ENCODE peak calls at places on chromosome 11, in six cellular contexts. F, Q, N, C, H and Y are unnamed samples.
A peak's percentile ranks its signal among the peaks of the same experiment; 100 is the strongest.

GRCh38 chr11:132878111-132878510 is 654.2 kb downstream of the OPCML start:
- DNase-seq in H (no peak), C (no peak), F (no peak), N (no peak), Q (no peak), Y (no peak)

GRCh38 chr11:65224939-65225283 is 36.9 kb upstream of the POLA2 start:
- DNase-seq in H (no peak), N (no peak), F (no peak), C (no peak), Q (no peak), Y (no peak)

GRCh38 chr11:27214713-27215112 is 148.3 kb downstream of the CCDC34 start:
- DNase-seq in Q (no peak), N (no peak), H (no peak), F (no peak), C (no peak), Y (no peak)

GRCh38 chr11:121023848-121024751 is at the start of gene TBCEL:
- DNase-seq in Q (peak; percentile 96), C (peak; percentile 96), N (peak; percentile 77), F (peak; percentile 96), H (peak; percentile 73), Y (peak; percentile 97)

GRCh38 chr11:12110714-12111481 is 508 bp downstream of the MICAL2 start:
- DNase-seq in F (peak; percentile 87), Q (peak; percentile 21), C (no peak), N (no peak), H (no peak), Y (peak; percentile 82)

GRCh38 chr11:92057849-92058442 is 166.7 kb upstream of the FAT3 start:
- DNase-seq in N (no peak), Q (no peak), F (no peak), H (no peak), C (no peak), Y (no peak)

GRCh38 chr11:45145421-45146071 is 893 bp upstream of the PRDM11 start:
- DNase-seq in Q (peak; percentile 38), H (no peak), C (peak; percentile 80), N (no peak), F (peak; percentile 55), Y (peak; percentile 82)

GRCh38 chr11:120558754-120559431 is 47.3 kb downstream of the GRIK4 start:
- DNase-seq in C (peak; percentile 18), F (no peak), H (no peak), Q (no peak), N (no peak), Y (peak; percentile 15)

GRCh38 chr11:91248199-91248807 is 976.3 kb upstream of the FAT3 start:
- DNase-seq in C (no peak), F (peak; percentile 40), N (no peak), Q (peak; percentile 35), H (no peak), Y (no peak)

GRCh38 chr11:90874971-90875370 is 652.1 kb upstream of the CHORDC1 start:
- DNase-seq in H (no peak), N (no peak), C (no peak), F (no peak), Q (no peak), Y (no peak)

GRCh38 chr11:123407996-123408597 is 22.0 kb upstream of the GRAMD1B start:
- DNase-seq in N (no peak), F (no peak), H (no peak), C (no peak), Q (no peak), Y (no peak)

GRCh38 chr11:109804911-109805310 is 288.3 kb upstream of the ZC3H12C start:
- DNase-seq in H (no peak), C (no peak), Q (no peak), F (no peak), N (no peak), Y (no peak)

GRCh38 chr11:117559698-117560097 is 232.0 kb downstream of the CEP164 start:
- DNase-seq in N (no peak), Q (no peak), F (no peak), H (no peak), C (peak; percentile 34), Y (no peak)

GRCh38 chr11:39011822-39012221 is 2413.8 kb upstream of the RAG2 start:
- DNase-seq in N (no peak), F (no peak), Q (no peak), H (no peak), C (no peak), Y (no peak)

GRCh38 chr11:2296913-2297622 is 4.7 kb downstream of the C11orf21 start:
- DNase-seq in C (peak; percentile 76), F (no peak), H (no peak), N (no peak), Q (peak; percentile 2), Y (peak; percentile 72)

GRCh38 chr11:76713499-76713898 is 43.0 kb upstream of the LRRC32 start:
- DNase-seq in H (no peak), Q (no peak), F (no peak), C (no peak), N (no peak), Y (peak; percentile 24)

GRCh38 chr11:123859731-123860130 is 25.7 kb downstream of the TMEM225 start:
- DNase-seq in N (no peak), Q (no peak), H (no peak), F (no peak), C (no peak), Y (no peak)

GRCh38 chr11:2461253-2462091 is 16.7 kb downstream of the KCNQ1 start:
- DNase-seq in C (peak; percentile 63), F (no peak), H (no peak), N (no peak), Q (no peak), Y (peak; percentile 53)

GRCh38 chr11:17406818-17407149 is 18.3 kb upstream of the KCNJ11 start:
- DNase-seq in Q (no peak), F (no peak), H (no peak), N (no peak), C (peak; percentile 76), Y (peak; percentile 59)

GRCh38 chr11:204587-205109 is 2.6 kb downstream of the BET1L start:
- DNase-seq in H (no peak), F (no peak), Q (no peak), N (no peak), C (peak; percentile 37), Y (peak; percentile 69)

GRCh38 chr11:131674051-131674755 is 303.8 kb downstream of the NTM start:
- DNase-seq in Q (peak; percentile 81), F (peak; percentile 61), C (peak; percentile 92), N (peak; percentile 23), H (no peak), Y (no peak)

GRCh38 chr11:122367809-122368231 is 251.8 kb upstream of the BLID start:
- DNase-seq in N (no peak), H (no peak), Q (no peak), F (no peak), C (no peak), Y (no peak)

GRCh38 chr11:32334822-32335221 is 100.5 kb downstream of the WT1 start:
- DNase-seq in H (no peak), N (no peak), Q (no peak), F (no peak), C (no peak), Y (no peak)

GRCh38 chr11:114892381-114893197 is 214.3 kb downstream of the NXPE2 start:
- DNase-seq in C (no peak), N (no peak), Q (peak; percentile 20), H (no peak), F (no peak), Y (no peak)

GRCh38 chr11:84865257-84865656 is 761.9 kb downstream of the DLG2 start:
- DNase-seq in Q (no peak), N (no peak), C (no peak), H (no peak), F (no peak), Y (no peak)

GRCh38 chr11:7089328-7090251 is 792 bp downstream of the RBMXL2 start:
- DNase-seq in C (peak; percentile 79), N (no peak), H (no peak), Q (no peak), F (no peak), Y (peak; percentile 73)

GRCh38 chr11:41612415-41612814 is 153.0 kb upstream of the LRRC4C start:
- DNase-seq in C (no peak), N (no peak), F (no peak), Q (no peak), H (no peak), Y (no peak)

GRCh38 chr11:64742087-64742939 is 1.6 kb downstream of the RASGRP2 start:
- DNase-seq in N (no peak), H (no peak), Q (peak; percentile 58), F (peak; percentile 69), C (peak; percentile 87), Y (peak; percentile 84)

GRCh38 chr11:108870373-108871020 is 205.6 kb downstream of the DDX10 start:
- DNase-seq in N (no peak), C (no peak), F (no peak), H (no peak), Q (no peak), Y (no peak)

GRCh38 chr11:85423331-85423730 is 203.8 kb downstream of the DLG2 start:
- DNase-seq in N (peak; percentile 3), F (peak; percentile 39), C (no peak), H (no peak), Q (no peak), Y (no peak)

GRCh38 chr11:12692238-12693074 is 18.2 kb downstream of the TEAD1 start:
- DNase-seq in N (peak; percentile 75), Q (no peak), H (no peak), F (peak; percentile 17), C (peak; percentile 96), Y (peak; percentile 97)

GRCh38 chr11:87063982-87064381 is 26.2 kb downstream of the TMEM135 start:
- DNase-seq in Q (no peak), H (no peak), N (no peak), C (no peak), F (no peak), Y (no peak)

GRCh38 chr11:73340164-73340563 is 32.1 kb downstream of the ARHGEF17 start:
- DNase-seq in H (no peak), N (no peak), F (no peak), C (no peak), Q (no peak), Y (no peak)

GRCh38 chr11:44424841-44425240 is 114.9 kb upstream of the ALX4 start:
- DNase-seq in Q (no peak), C (no peak), F (no peak), H (no peak), N (no peak), Y (no peak)

GRCh38 chr11:111357150-111358037 is 21.7 kb downstream of the POU2AF1 start:
- DNase-seq in N (no peak), C (no peak), Q (no peak), H (no peak), F (no peak), Y (no peak)

GRCh38 chr11:67656278-67656922 is 5.9 kb upstream of the ACY3 start:
- DNase-seq in H (no peak), Q (no peak), N (no peak), C (no peak), F (no peak), Y (no peak)

GRCh38 chr11:68146010-68146540 is 24.9 kb upstream of the CHKA start:
- DNase-seq in N (peak; percentile 19), F (no peak), H (no peak), Q (no peak), C (peak; percentile 95), Y (peak; percentile 98)

GRCh38 chr11:8959546-8960166 is 4.6 kb downstream of the TMEM9B start:
- DNase-seq in H (no peak), Q (peak; percentile 40), C (no peak), N (peak; percentile 33), F (peak; percentile 36), Y (no peak)

GRCh38 chr11:101129203-101129943 is at the start of gene PGR:
- DNase-seq in N (no peak), H (no peak), C (peak; percentile 76), F (peak; percentile 78), Q (peak; percentile 5), Y (peak; percentile 68)